ENCODE peak calls at places on chromosomes 7 and 10, in five cellular contexts. One of them, this sample, is unnamed.
A peak's percentile ranks its signal among the peaks of the same experiment; 100 is the strongest.

GRCh38 chr10:131681122-131681521 is 219.7 kb upstream of the PPP2R2D start:
- DNase-seq in GM23338: no peak
- DNase-seq in tibial nerve: no peak
- DNase-seq in CD8-positive, alpha-beta T cell: no peak
- DNase-seq in PC-9: no peak
- DNase-seq in this sample: no peak

GRCh38 chr7:66216687-66217086 is 11.6 kb downstream of the TPST1 start:
- DNase-seq in GM23338: no peak
- DNase-seq in tibial nerve: no peak
- DNase-seq in CD8-positive, alpha-beta T cell: no peak
- DNase-seq in PC-9: no peak
- DNase-seq in this sample: no peak

GRCh38 chr10:132395704-132396494 is 1.1 kb upstream of the PWWP2B start:
- DNase-seq in GM23338: peak; percentile 88
- DNase-seq in tibial nerve: peak; percentile 48
- DNase-seq in CD8-positive, alpha-beta T cell: peak; percentile 28
- DNase-seq in PC-9: peak; percentile 52
- DNase-seq in this sample: no peak

GRCh38 chr10:52805414-52806285 is 33.1 kb upstream of the MBL2 start:
- DNase-seq in GM23338: peak; percentile 9
- DNase-seq in tibial nerve: no peak
- DNase-seq in CD8-positive, alpha-beta T cell: no peak
- DNase-seq in PC-9: no peak
- DNase-seq in this sample: no peak

GRCh38 chr7:4226166-4226857 is 455.8 kb upstream of the FOXK1 start:
- DNase-seq in GM23338: peak; percentile 81
- DNase-seq in tibial nerve: no peak
- DNase-seq in CD8-positive, alpha-beta T cell: no peak
- DNase-seq in PC-9: no peak
- DNase-seq in this sample: peak; percentile 40

GRCh38 chr10:624605-625334 is 64.7 kb downstream of the DIP2C start:
- DNase-seq in GM23338: peak; percentile 77
- DNase-seq in tibial nerve: peak; percentile 55
- DNase-seq in CD8-positive, alpha-beta T cell: no peak
- DNase-seq in PC-9: peak; percentile 70
- DNase-seq in this sample: no peak

GRCh38 chr7:10429516-10429915 is 544.2 kb upstream of the PHF14 start:
- DNase-seq in GM23338: peak; percentile 3
- DNase-seq in tibial nerve: no peak
- DNase-seq in CD8-positive, alpha-beta T cell: no peak
- DNase-seq in PC-9: no peak
- DNase-seq in this sample: no peak

GRCh38 chr7:79952399-79952798 is 182.2 kb upstream of the GNAI1 start:
- DNase-seq in GM23338: no peak
- DNase-seq in tibial nerve: no peak
- DNase-seq in CD8-positive, alpha-beta T cell: no peak
- DNase-seq in PC-9: no peak
- DNase-seq in this sample: no peak

GRCh38 chr7:22207724-22208225 is 149.2 kb downstream of the RAPGEF5 start:
- DNase-seq in GM23338: no peak
- DNase-seq in tibial nerve: no peak
- DNase-seq in CD8-positive, alpha-beta T cell: no peak
- DNase-seq in PC-9: no peak
- DNase-seq in this sample: no peak

GRCh38 chr10:15630353-15630752 is 89.4 kb downstream of the ITGA8 start:
- DNase-seq in GM23338: no peak
- DNase-seq in tibial nerve: no peak
- DNase-seq in CD8-positive, alpha-beta T cell: no peak
- DNase-seq in PC-9: no peak
- DNase-seq in this sample: no peak

GRCh38 chr7:14507617-14508016 is 394.9 kb downstream of the DGKB start:
- DNase-seq in GM23338: no peak
- DNase-seq in tibial nerve: no peak
- DNase-seq in CD8-positive, alpha-beta T cell: no peak
- DNase-seq in PC-9: peak; percentile 25
- DNase-seq in this sample: peak; percentile 8

GRCh38 chr10:50622497-50623298 is 1.1 kb downstream of the SGMS1 start:
- DNase-seq in GM23338: peak; percentile 42
- DNase-seq in tibial nerve: peak; percentile 40
- DNase-seq in CD8-positive, alpha-beta T cell: peak; percentile 47
- DNase-seq in PC-9: peak; percentile 27
- DNase-seq in this sample: peak; percentile 39

GRCh38 chr7:2225336-2225735 is 7.4 kb downstream of the MAD1L1 start:
- DNase-seq in GM23338: no peak
- DNase-seq in tibial nerve: no peak
- DNase-seq in CD8-positive, alpha-beta T cell: no peak
- DNase-seq in PC-9: peak; percentile 86
- DNase-seq in this sample: no peak

GRCh38 chr10:107213861-107214260 is 49.4 kb upstream of the SORCS1 start:
- DNase-seq in GM23338: no peak
- DNase-seq in tibial nerve: no peak
- DNase-seq in CD8-positive, alpha-beta T cell: no peak
- DNase-seq in PC-9: no peak
- DNase-seq in this sample: no peak

GRCh38 chr7:24783731-24784130 is 26.5 kb upstream of the GSDME start:
- DNase-seq in GM23338: no peak
- DNase-seq in tibial nerve: no peak
- DNase-seq in CD8-positive, alpha-beta T cell: no peak
- DNase-seq in PC-9: no peak
- DNase-seq in this sample: no peak

GRCh38 chr7:106109521-106110237 is 2.4 kb downstream of the SYPL1 start:
- DNase-seq in GM23338: peak; percentile 24
- DNase-seq in tibial nerve: no peak
- DNase-seq in CD8-positive, alpha-beta T cell: no peak
- DNase-seq in PC-9: no peak
- DNase-seq in this sample: no peak

GRCh38 chr7:5495581-5496375 is 72.1 kb upstream of the TNRC18 start:
- DNase-seq in GM23338: no peak
- DNase-seq in tibial nerve: no peak
- DNase-seq in CD8-positive, alpha-beta T cell: no peak
- DNase-seq in PC-9: no peak
- DNase-seq in this sample: no peak

GRCh38 chr10:79067241-79068202 is 1.2 kb upstream of the ZMIZ1 start:
- DNase-seq in GM23338: peak; percentile 95
- DNase-seq in tibial nerve: peak; percentile 91
- DNase-seq in CD8-positive, alpha-beta T cell: peak; percentile 85
- DNase-seq in PC-9: peak; percentile 87
- DNase-seq in this sample: peak; percentile 89

GRCh38 chr10:126160971-126161630 is 227.2 kb downstream of the ADAM12 start:
- DNase-seq in GM23338: peak; percentile 48
- DNase-seq in tibial nerve: no peak
- DNase-seq in CD8-positive, alpha-beta T cell: no peak
- DNase-seq in PC-9: no peak
- DNase-seq in this sample: no peak

GRCh38 chr10:72334196-72334831 is 20.4 kb downstream of the DNAJB12 start:
- DNase-seq in GM23338: peak; percentile 86
- DNase-seq in tibial nerve: no peak
- DNase-seq in CD8-positive, alpha-beta T cell: no peak
- DNase-seq in PC-9: no peak
- DNase-seq in this sample: peak; percentile 57

GRCh38 chr10:21824409-21824808 is 179.1 kb downstream of the DNAJC1 start:
- DNase-seq in GM23338: no peak
- DNase-seq in tibial nerve: no peak
- DNase-seq in CD8-positive, alpha-beta T cell: no peak
- DNase-seq in PC-9: no peak
- DNase-seq in this sample: no peak

GRCh38 chr7:143337216-143337615 is 21.3 kb downstream of the CLCN1 start:
- DNase-seq in GM23338: no peak
- DNase-seq in tibial nerve: no peak
- DNase-seq in CD8-positive, alpha-beta T cell: no peak
- DNase-seq in PC-9: no peak
- DNase-seq in this sample: no peak

GRCh38 chr10:122154733-122155366 is 116.2 kb upstream of the BTBD16 start:
- DNase-seq in GM23338: peak; percentile 64
- DNase-seq in tibial nerve: peak; percentile 48
- DNase-seq in CD8-positive, alpha-beta T cell: no peak
- DNase-seq in PC-9: no peak
- DNase-seq in this sample: no peak

GRCh38 chr7:114358911-114359310 is 55.7 kb upstream of the FOXP2 start:
- DNase-seq in GM23338: no peak
- DNase-seq in tibial nerve: no peak
- DNase-seq in CD8-positive, alpha-beta T cell: no peak
- DNase-seq in PC-9: no peak
- DNase-seq in this sample: no peak

GRCh38 chr10:1122349-1122748 is 66.2 kb downstream of the WDR37 start:
- DNase-seq in GM23338: no peak
- DNase-seq in tibial nerve: no peak
- DNase-seq in CD8-positive, alpha-beta T cell: no peak
- DNase-seq in PC-9: no peak
- DNase-seq in this sample: no peak

GRCh38 chr10:126080879-126081331 is 184.5 kb downstream of the FANK1 start:
- DNase-seq in GM23338: no peak
- DNase-seq in tibial nerve: no peak
- DNase-seq in CD8-positive, alpha-beta T cell: no peak
- DNase-seq in PC-9: no peak
- DNase-seq in this sample: no peak

GRCh38 chr10:114448897-114449296 is 44.6 kb upstream of the AFAP1L2 start:
- DNase-seq in GM23338: no peak
- DNase-seq in tibial nerve: no peak
- DNase-seq in CD8-positive, alpha-beta T cell: no peak
- DNase-seq in PC-9: no peak
- DNase-seq in this sample: no peak

GRCh38 chr7:1943933-1944618 is 274.0 kb downstream of the ELFN1 start:
- DNase-seq in GM23338: peak; percentile 53
- DNase-seq in tibial nerve: no peak
- DNase-seq in CD8-positive, alpha-beta T cell: no peak
- DNase-seq in PC-9: no peak
- DNase-seq in this sample: no peak

GRCh38 chr7:95501261-95501816 is 15.6 kb downstream of the ASB4 start:
- DNase-seq in GM23338: peak; percentile 16
- DNase-seq in tibial nerve: no peak
- DNase-seq in CD8-positive, alpha-beta T cell: no peak
- DNase-seq in PC-9: no peak
- DNase-seq in this sample: no peak

GRCh38 chr7:77822269-77822668 is 23.7 kb downstream of the PHTF2 start:
- DNase-seq in GM23338: no peak
- DNase-seq in tibial nerve: no peak
- DNase-seq in CD8-positive, alpha-beta T cell: no peak
- DNase-seq in PC-9: no peak
- DNase-seq in this sample: no peak

GRCh38 chr7:18497800-18498199 is 2.3 kb downstream of the HDAC9 start:
- DNase-seq in GM23338: no peak
- DNase-seq in tibial nerve: no peak
- DNase-seq in CD8-positive, alpha-beta T cell: no peak
- DNase-seq in PC-9: no peak
- DNase-seq in this sample: no peak

GRCh38 chr7:18497082-18497481 is 1.5 kb downstream of the HDAC9 start:
- DNase-seq in GM23338: no peak
- DNase-seq in tibial nerve: no peak
- DNase-seq in CD8-positive, alpha-beta T cell: no peak
- DNase-seq in PC-9: no peak
- DNase-seq in this sample: no peak

GRCh38 chr7:18496336-18496700 is 769 bp downstream of the HDAC9 start:
- DNase-seq in GM23338: peak; percentile 24
- DNase-seq in tibial nerve: no peak
- DNase-seq in CD8-positive, alpha-beta T cell: no peak
- DNase-seq in PC-9: no peak
- DNase-seq in this sample: no peak

GRCh38 chr7:18498327-18498726 is 2.8 kb downstream of the HDAC9 start:
- DNase-seq in GM23338: no peak
- DNase-seq in tibial nerve: no peak
- DNase-seq in CD8-positive, alpha-beta T cell: no peak
- DNase-seq in PC-9: no peak
- DNase-seq in this sample: no peak

GRCh38 chr7:18499407-18500197 is 4.1 kb downstream of the HDAC9 start:
- DNase-seq in GM23338: no peak
- DNase-seq in tibial nerve: no peak
- DNase-seq in CD8-positive, alpha-beta T cell: no peak
- DNase-seq in PC-9: no peak
- DNase-seq in this sample: no peak
- H3K27ac ChIP-seq in GM23338: no peak overlapping the region
- H3K27ac ChIP-seq in tibial nerve: no peak overlapping the region
- H3K27ac ChIP-seq in CD8-positive, alpha-beta T cell: no peak overlapping the region
- H3K27ac ChIP-seq in PC-9: no peak overlapping the region
- H3K27ac ChIP-seq in this sample: no peak overlapping the region

GRCh38 chr10:112779025-112779765 is 170.9 kb upstream of the TCF7L2 start:
- DNase-seq in GM23338: no peak
- DNase-seq in tibial nerve: no peak
- DNase-seq in CD8-positive, alpha-beta T cell: no peak
- DNase-seq in PC-9: no peak
- DNase-seq in this sample: no peak
- H3K4me1 ChIP-seq in GM23338: peaks cover 7% of the 10 kb centered on the region
- H3K4me1 ChIP-seq in tibial nerve: no peaks in the 10 kb centered on the region
- H3K4me1 ChIP-seq in CD8-positive, alpha-beta T cell: no peaks in the 10 kb centered on the region
- H3K4me1 ChIP-seq in PC-9: peaks cover 34% of the 10 kb centered on the region
- H3K4me1 ChIP-seq in this sample: peaks cover 11% of the 10 kb centered on the region

DNA sequence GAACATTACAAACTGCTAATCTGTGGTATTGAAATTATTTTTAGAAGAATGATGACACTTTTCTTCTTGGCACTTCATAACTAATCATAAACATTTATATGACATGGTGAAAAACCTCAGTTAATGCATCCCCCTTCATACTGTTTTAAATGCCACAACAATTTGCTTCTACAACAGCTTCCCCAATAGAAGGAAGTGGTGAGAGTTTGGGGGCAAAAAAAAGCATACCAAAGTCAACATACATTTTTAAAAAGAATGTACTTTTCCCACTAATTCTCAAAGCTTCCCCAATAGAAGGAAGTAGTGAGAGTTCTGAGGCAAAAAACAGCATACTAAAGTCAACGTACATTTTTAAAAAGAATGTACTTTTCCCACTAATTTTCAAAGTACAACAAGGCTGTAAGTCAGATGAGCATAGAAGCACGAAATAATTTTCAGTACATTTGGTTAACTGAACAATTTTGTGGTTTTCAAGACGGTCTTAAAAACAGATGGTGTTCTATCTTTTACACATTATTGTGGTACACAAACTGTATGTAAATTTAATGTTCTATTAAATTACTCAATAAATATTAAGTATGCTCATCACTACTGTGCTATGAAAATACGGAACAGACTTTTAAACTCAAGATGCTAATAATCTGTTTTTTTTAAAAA is 23.9 kb downstream of the WASL start:
- DNase-seq in GM23338: no peak
- DNase-seq in tibial nerve: no peak
- DNase-seq in CD8-positive, alpha-beta T cell: no peak
- DNase-seq in PC-9: no peak
- DNase-seq in this sample: no peak
- H3K4me3 ChIP-seq in GM23338: no peak overlapping the region
- H3K4me3 ChIP-seq in tibial nerve: no peak overlapping the region
- H3K4me3 ChIP-seq in CD8-positive, alpha-beta T cell: no peak overlapping the region
- H3K4me3 ChIP-seq in PC-9: no peak overlapping the region
- H3K4me3 ChIP-seq in this sample: no peak overlapping the region

DNA sequence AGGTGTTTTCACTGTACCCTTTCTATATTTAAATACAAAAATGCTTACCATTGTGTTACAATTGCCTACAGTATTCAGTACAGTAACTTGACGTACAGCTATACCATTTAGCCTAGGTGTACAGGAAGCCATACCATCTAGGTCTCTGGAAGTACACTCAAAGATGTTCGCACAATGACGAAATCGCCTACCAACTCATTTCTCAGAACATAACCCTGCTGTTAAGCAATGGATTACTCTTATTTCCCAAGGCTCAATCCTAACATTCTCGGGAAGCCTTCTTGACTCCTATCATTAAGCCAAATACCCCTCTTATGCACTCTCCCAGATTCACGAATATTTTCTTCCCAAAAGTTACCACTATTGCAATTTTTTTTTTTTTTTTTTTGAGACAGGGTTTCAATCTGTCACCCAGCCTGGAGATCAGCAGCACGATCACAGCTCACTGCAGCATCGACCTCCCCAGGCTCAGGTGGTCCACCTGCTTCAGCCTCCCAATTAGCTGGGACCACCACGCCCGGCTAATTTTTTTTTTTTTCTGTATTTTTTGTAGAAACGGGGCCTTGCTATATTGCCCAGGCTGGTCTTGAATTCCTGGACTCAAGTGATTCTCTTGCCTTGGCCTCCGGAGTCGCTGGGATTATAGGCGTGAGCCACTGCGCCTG is 1.5 kb downstream of the CWF19L1 start:
- DNase-seq in GM23338: no peak
- DNase-seq in tibial nerve: no peak
- DNase-seq in CD8-positive, alpha-beta T cell: no peak
- DNase-seq in PC-9: no peak
- DNase-seq in this sample: no peak
- H3K27ac ChIP-seq in GM23338: no peak overlapping the region
- H3K27ac ChIP-seq in tibial nerve: no peak overlapping the region
- H3K27ac ChIP-seq in CD8-positive, alpha-beta T cell: no peak overlapping the region
- H3K27ac ChIP-seq in PC-9: no peak overlapping the region
- H3K27ac ChIP-seq in this sample: no peak overlapping the region

This sample was measured in A673.